ENCODE peak calls at places on chromosomes 13 and 19, in four cellular contexts. One of them, this sample, is unnamed.
A peak's percentile ranks its signal among the peaks of the same experiment; 100 is the strongest.

GRCh38 chr13:46051958-46052313 is 610 bp downstream of the ZC3H13 start:
- DNase-seq in mesendoderm: peak; percentile 14
- DNase-seq in effector memory CD4-positive, alpha-beta T cell: no peak
- DNase-seq in body of pancreas: no peak
- DNase-seq in this sample: no peak

GRCh38 chr13:31909889-31910551 is 121.6 kb upstream of the FRY start:
- DNase-seq in mesendoderm: peak; percentile 66
- DNase-seq in body of pancreas: peak; percentile 68
- DNase-seq in effector memory CD4-positive, alpha-beta T cell: peak; percentile 42
- DNase-seq in this sample: peak; percentile 9

GRCh38 chr13:75904012-75904411 is 267.9 kb downstream of the LMO7 start:
- DNase-seq in mesendoderm: peak; percentile 52
- DNase-seq in effector memory CD4-positive, alpha-beta T cell: no peak
- DNase-seq in body of pancreas: no peak
- DNase-seq in this sample: no peak

GRCh38 chr13:102571075-102571474 is 25.7 kb upstream of the TPP2 start:
- DNase-seq in effector memory CD4-positive, alpha-beta T cell: no peak
- DNase-seq in mesendoderm: peak; percentile 47
- DNase-seq in body of pancreas: no peak
- DNase-seq in this sample: no peak

GRCh38 chr19:6947745-6948144 is 60.4 kb downstream of the ADGRE1 start:
- DNase-seq in body of pancreas: no peak
- DNase-seq in mesendoderm: no peak
- DNase-seq in effector memory CD4-positive, alpha-beta T cell: no peak
- DNase-seq in this sample: no peak

GRCh38 chr19:31504221-31504620 is 155.0 kb upstream of the TSHZ3 start:
- DNase-seq in body of pancreas: no peak
- DNase-seq in effector memory CD4-positive, alpha-beta T cell: no peak
- DNase-seq in mesendoderm: no peak
- DNase-seq in this sample: no peak

GRCh38 chr19:34549833-34550232 is 68.3 kb downstream of the WTIP start:
- DNase-seq in mesendoderm: no peak
- DNase-seq in body of pancreas: no peak
- DNase-seq in effector memory CD4-positive, alpha-beta T cell: no peak
- DNase-seq in this sample: no peak

GRCh38 chr13:31982124-31982523 is 49.5 kb upstream of the FRY start:
- DNase-seq in mesendoderm: no peak
- DNase-seq in effector memory CD4-positive, alpha-beta T cell: no peak
- DNase-seq in body of pancreas: no peak
- DNase-seq in this sample: no peak

GRCh38 chr13:34334984-34335661 is 517.2 kb downstream of the RFC3 start:
- DNase-seq in effector memory CD4-positive, alpha-beta T cell: no peak
- DNase-seq in body of pancreas: no peak
- DNase-seq in mesendoderm: no peak
- DNase-seq in this sample: no peak

GRCh38 chr19:21084343-21084742 is 2.3 kb downstream of the ZNF714 start:
- DNase-seq in mesendoderm: peak; percentile 26
- DNase-seq in body of pancreas: no peak
- DNase-seq in effector memory CD4-positive, alpha-beta T cell: no peak
- DNase-seq in this sample: no peak

GRCh38 chr13:98118865-98119264 is 24.0 kb upstream of the FARP1 start:
- DNase-seq in effector memory CD4-positive, alpha-beta T cell: no peak
- DNase-seq in mesendoderm: no peak
- DNase-seq in body of pancreas: no peak
- DNase-seq in this sample: no peak

GRCh38 chr13:98454389-98454881 is 122.5 kb downstream of the STK24 start:
- DNase-seq in body of pancreas: no peak
- DNase-seq in effector memory CD4-positive, alpha-beta T cell: no peak
- DNase-seq in mesendoderm: no peak
- DNase-seq in this sample: no peak

GRCh38 chr13:23558675-23559536 is 11.3 kb upstream of the TNFRSF19 start:
- DNase-seq in body of pancreas: no peak
- DNase-seq in effector memory CD4-positive, alpha-beta T cell: no peak
- DNase-seq in mesendoderm: peak; percentile 34
- DNase-seq in this sample: no peak

GRCh38 chr13:80037505-80037888 is 303.4 kb downstream of the SPRY2 start:
- DNase-seq in mesendoderm: no peak
- DNase-seq in body of pancreas: no peak
- DNase-seq in effector memory CD4-positive, alpha-beta T cell: no peak
- DNase-seq in this sample: no peak

GRCh38 chr19:52200044-52200443 is 10.2 kb downstream of the PPP2R1A start:
- DNase-seq in effector memory CD4-positive, alpha-beta T cell: no peak
- DNase-seq in body of pancreas: no peak
- DNase-seq in mesendoderm: no peak
- DNase-seq in this sample: no peak

GRCh38 chr13:84940801-84941200 is 858.4 kb downstream of the SLITRK6 start:
- DNase-seq in body of pancreas: no peak
- DNase-seq in mesendoderm: no peak
- DNase-seq in effector memory CD4-positive, alpha-beta T cell: no peak
- DNase-seq in this sample: no peak

GRCh38 chr13:30466841-30467252 is 1.1 kb upstream of the HMGB1 start:
- DNase-seq in mesendoderm: peak; percentile 59
- DNase-seq in effector memory CD4-positive, alpha-beta T cell: no peak
- DNase-seq in body of pancreas: no peak
- DNase-seq in this sample: no peak

GRCh38 chr19:44750713-44751112 is 2.2 kb downstream of the BCL3 start:
- DNase-seq in body of pancreas: no peak
- DNase-seq in mesendoderm: no peak
- DNase-seq in effector memory CD4-positive, alpha-beta T cell: no peak
- DNase-seq in this sample: no peak
- H3K4me1 ChIP-seq in body of pancreas: peaks cover 85% of the 10 kb centered on the region
- H3K4me1 ChIP-seq in mesendoderm: peaks cover 3% of the 10 kb centered on the region
- H3K4me1 ChIP-seq in effector memory CD4-positive, alpha-beta T cell: peaks cover 66% of the 10 kb centered on the region
- H3K4me1 ChIP-seq in this sample: peaks cover 61% of the 10 kb centered on the region

GRCh38 chr19:47039239-47039874 is 9.1 kb downstream of the TMEM160 start:
- DNase-seq in body of pancreas: no peak
- DNase-seq in effector memory CD4-positive, alpha-beta T cell: no peak
- DNase-seq in mesendoderm: no peak
- DNase-seq in this sample: no peak

GRCh38 chr19:47035127-47035494 is 13.3 kb downstream of the TMEM160 start:
- DNase-seq in mesendoderm: peak; percentile 59
- DNase-seq in body of pancreas: no peak
- DNase-seq in effector memory CD4-positive, alpha-beta T cell: no peak
- DNase-seq in this sample: no peak

GRCh38 chr19:47037766-47038165 is 10.7 kb downstream of the TMEM160 start:
- DNase-seq in effector memory CD4-positive, alpha-beta T cell: no peak
- DNase-seq in body of pancreas: no peak
- DNase-seq in mesendoderm: no peak
- DNase-seq in this sample: no peak

GRCh38 chr19:47035495-47036232 is 12.8 kb downstream of the TMEM160 start:
- DNase-seq in effector memory CD4-positive, alpha-beta T cell: peak; percentile 90
- DNase-seq in mesendoderm: peak; percentile 82
- DNase-seq in body of pancreas: peak; percentile 86
- DNase-seq in this sample: peak; percentile 91

GRCh38 chr19:47036233-47036651 is 12.2 kb downstream of the TMEM160 start:
- DNase-seq in effector memory CD4-positive, alpha-beta T cell: no peak
- DNase-seq in body of pancreas: peak; percentile 41
- DNase-seq in mesendoderm: no peak
- DNase-seq in this sample: no peak
- H3K4me3 ChIP-seq in effector memory CD4-positive, alpha-beta T cell: peak overlapping the region; percentile 51
- H3K4me3 ChIP-seq in body of pancreas: peak overlapping the region; percentile 8
- H3K4me3 ChIP-seq in mesendoderm: no peak overlapping the region
- H3K4me3 ChIP-seq in this sample: peak overlapping the region; percentile 74

GRCh38 chr13:110893571-110893970 is 21.3 kb downstream of the ANKRD10 start:
- DNase-seq in body of pancreas: no peak
- DNase-seq in mesendoderm: no peak
- DNase-seq in effector memory CD4-positive, alpha-beta T cell: no peak
- DNase-seq in this sample: no peak

GRCh38 chr13:110888390-110888789 is 26.5 kb downstream of the ANKRD10 start:
- DNase-seq in body of pancreas: no peak
- DNase-seq in mesendoderm: no peak
- DNase-seq in effector memory CD4-positive, alpha-beta T cell: no peak
- DNase-seq in this sample: no peak

GRCh38 chr13:110887955-110888333 is 26.9 kb downstream of the ANKRD10 start:
- DNase-seq in mesendoderm: no peak
- DNase-seq in body of pancreas: no peak
- DNase-seq in effector memory CD4-positive, alpha-beta T cell: no peak
- DNase-seq in this sample: no peak

GRCh38 chr13:110887242-110887954 is 27.5 kb downstream of the ANKRD10 start:
- DNase-seq in body of pancreas: no peak
- DNase-seq in mesendoderm: no peak
- DNase-seq in effector memory CD4-positive, alpha-beta T cell: no peak
- DNase-seq in this sample: no peak

DNA sequence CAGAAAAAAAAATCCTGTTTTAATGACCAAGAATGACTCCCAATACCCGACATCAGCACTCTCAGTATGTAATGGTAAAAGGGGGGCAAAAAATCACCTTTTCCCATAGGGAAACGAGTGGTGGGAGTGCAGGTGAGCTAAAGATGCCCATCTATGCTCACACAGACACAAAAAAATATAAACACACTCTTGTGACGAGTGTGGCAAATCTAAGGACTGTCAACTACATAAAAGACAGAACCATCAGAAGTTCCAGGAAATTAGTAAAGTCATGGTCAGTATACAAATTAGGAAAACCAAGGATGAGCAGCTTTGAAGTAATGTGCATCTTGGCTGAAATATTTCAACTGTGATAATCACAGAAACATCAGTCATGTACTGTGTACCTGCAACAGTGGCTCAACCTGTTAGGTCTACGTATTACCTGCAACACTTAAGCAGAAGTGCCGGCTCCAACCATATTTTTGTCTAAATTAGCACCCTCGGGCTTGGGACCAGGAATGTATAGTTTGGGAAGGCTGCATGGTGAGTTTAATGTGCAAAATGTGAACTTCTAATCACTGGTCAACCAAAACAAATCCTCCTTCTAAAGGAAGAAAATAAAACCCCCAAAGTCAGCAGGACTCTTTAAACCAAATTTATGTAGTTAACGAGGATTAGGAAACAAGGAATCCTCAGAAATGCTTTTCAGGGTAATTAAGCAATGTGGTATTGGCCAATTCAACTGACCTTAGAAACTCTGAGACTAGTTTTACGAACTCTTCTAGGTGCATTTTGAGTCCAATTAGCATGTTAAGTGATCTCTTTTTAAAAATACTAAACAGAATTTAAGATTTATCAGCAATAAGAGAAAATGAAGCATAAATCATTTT is 24.4 kb downstream of the ANKRD10 start:
- DNase-seq in effector memory CD4-positive, alpha-beta T cell: no peak
- DNase-seq in mesendoderm: no peak
- DNase-seq in body of pancreas: no peak
- DNase-seq in this sample: no peak
- H3K27ac ChIP-seq in effector memory CD4-positive, alpha-beta T cell: no peak overlapping the region
- H3K27ac ChIP-seq in mesendoderm: no peak overlapping the region
- H3K27ac ChIP-seq in body of pancreas: no peak overlapping the region
- H3K27ac ChIP-seq in this sample: no peak overlapping the region

GRCh38 chr13:52411629-52412028 is 5.7 kb upstream of the THSD1 start:
- DNase-seq in mesendoderm: no peak
- DNase-seq in body of pancreas: no peak
- DNase-seq in effector memory CD4-positive, alpha-beta T cell: no peak
- DNase-seq in this sample: no peak
- H3K4me1 ChIP-seq in mesendoderm: no peaks in the 10 kb centered on the region
- H3K4me1 ChIP-seq in body of pancreas: no peaks in the 10 kb centered on the region
- H3K4me1 ChIP-seq in effector memory CD4-positive, alpha-beta T cell: no peaks in the 10 kb centered on the region
- H3K4me1 ChIP-seq in this sample: no peaks in the 10 kb centered on the region

GRCh38 chr13:74287672-74288169 is 153.5 kb upstream of the KLF12 start:
- DNase-seq in effector memory CD4-positive, alpha-beta T cell: peak; percentile 83
- DNase-seq in body of pancreas: peak; percentile 87
- DNase-seq in mesendoderm: peak; percentile 92
- DNase-seq in this sample: peak; percentile 90
- H3K4me3 ChIP-seq in effector memory CD4-positive, alpha-beta T cell: peak overlapping the region; percentile 35
- H3K4me3 ChIP-seq in body of pancreas: no peak overlapping the region
- H3K4me3 ChIP-seq in mesendoderm: no peak overlapping the region
- H3K4me3 ChIP-seq in this sample: peak overlapping the region; percentile 51

GRCh38 chr19:41821003-41821735 is 23.3 kb downstream of the LYPD4 start:
- DNase-seq in mesendoderm: peak; percentile 73
- DNase-seq in effector memory CD4-positive, alpha-beta T cell: peak; percentile 7
- DNase-seq in body of pancreas: peak; percentile 44
- DNase-seq in this sample: peak; percentile 66
- H3K27ac ChIP-seq in mesendoderm: no peak overlapping the region
- H3K27ac ChIP-seq in effector memory CD4-positive, alpha-beta T cell: no peak overlapping the region
- H3K27ac ChIP-seq in body of pancreas: no peak overlapping the region
- H3K27ac ChIP-seq in this sample: no peak overlapping the region

GRCh38 chr19:4913996-4914735 is 4.9 kb downstream of the UHRF1 start:
- DNase-seq in effector memory CD4-positive, alpha-beta T cell: peak; percentile 20
- DNase-seq in mesendoderm: peak; percentile 51
- DNase-seq in body of pancreas: no peak
- DNase-seq in this sample: peak; percentile 6
- H3K4me1 ChIP-seq in effector memory CD4-positive, alpha-beta T cell: peaks cover 26% of the 10 kb centered on the region
- H3K4me1 ChIP-seq in mesendoderm: no peaks in the 10 kb centered on the region
- H3K4me1 ChIP-seq in body of pancreas: peaks cover 26% of the 10 kb centered on the region
- H3K4me1 ChIP-seq in this sample: peaks cover 42% of the 10 kb centered on the region

DNA sequence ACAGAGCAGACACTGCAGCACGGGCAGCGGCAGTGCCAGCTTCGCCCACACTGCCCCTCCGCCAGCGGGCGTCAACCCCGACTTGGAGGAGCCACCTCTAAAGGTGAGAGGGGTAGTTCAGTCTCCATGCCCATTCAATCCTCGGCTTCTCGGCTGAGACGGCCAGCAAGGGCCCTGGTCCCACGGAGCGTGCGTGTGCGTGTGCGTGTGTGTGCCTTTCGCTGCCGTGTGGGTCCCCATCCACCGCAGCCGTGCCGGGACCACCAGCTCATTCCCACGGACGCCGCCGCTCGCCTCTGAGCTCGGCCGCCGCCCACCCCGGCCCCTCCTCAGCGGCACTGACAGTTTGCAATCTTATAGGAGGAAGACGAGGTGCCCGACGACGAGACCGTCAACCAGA is 55.5 kb upstream of the LDLR start:
- DNase-seq in body of pancreas: no peak
- DNase-seq in effector memory CD4-positive, alpha-beta T cell: no peak
- DNase-seq in mesendoderm: no peak
- DNase-seq in this sample: no peak
- H3K4me3 ChIP-seq in body of pancreas: no peak overlapping the region
- H3K4me3 ChIP-seq in effector memory CD4-positive, alpha-beta T cell: no peak overlapping the region
- H3K4me3 ChIP-seq in mesendoderm: no peak overlapping the region
- H3K4me3 ChIP-seq in this sample: no peak overlapping the region

GRCh38 chr19:5687360-5688198 is 2.5 kb upstream of the RPL36 start:
- DNase-seq in effector memory CD4-positive, alpha-beta T cell: no peak
- DNase-seq in mesendoderm: no peak
- DNase-seq in body of pancreas: no peak
- DNase-seq in this sample: no peak
- H3K27ac ChIP-seq in effector memory CD4-positive, alpha-beta T cell: peak overlapping the region; percentile 52
- H3K27ac ChIP-seq in mesendoderm: no peak overlapping the region
- H3K27ac ChIP-seq in body of pancreas: peak overlapping the region; percentile 88
- H3K27ac ChIP-seq in this sample: peak overlapping the region; percentile 73

This sample was measured in naive thymus-derived CD4-positive, alpha-beta T cell.